ENCODE peak calls at places on chromosomes 12 and 14, in seven cellular contexts. One of them, this sample, is unnamed.

GRCh38 chr12:60259241-60259640 is 663.4 kb downstream of the SLC16A7 start:
- DNase-seq in cardiac muscle cell: no peak
- DNase-seq in thoracic aorta: no peak
- DNase-seq in RWPE2: no peak
- DNase-seq in SJSA1: no peak
- DNase-seq in HFF-Myc: no peak
- DNase-seq in MG63: no peak
- DNase-seq in this sample: no peak

GRCh38 chr14:20714593-20715250 is 26.2 kb downstream of the ANG start:
- DNase-seq in RWPE2: no peak
- DNase-seq in thoracic aorta: peak; percentile 36
- DNase-seq in MG63: peak; percentile 82
- DNase-seq in HFF-Myc: no peak
- DNase-seq in cardiac muscle cell: peak; percentile 91
- DNase-seq in SJSA1: no peak
- DNase-seq in this sample: peak; percentile 57

GRCh38 chr12:22514875-22515274 is 29.5 kb downstream of the C2CD5 start:
- DNase-seq in HFF-Myc: no peak
- DNase-seq in RWPE2: no peak
- DNase-seq in MG63: no peak
- DNase-seq in cardiac muscle cell: no peak
- DNase-seq in thoracic aorta: no peak
- DNase-seq in SJSA1: no peak
- DNase-seq in this sample: no peak

GRCh38 chr12:123033392-123034021 is 53.0 kb downstream of the ARL6IP4 start:
- DNase-seq in HFF-Myc: no peak
- DNase-seq in thoracic aorta: no peak
- DNase-seq in MG63: no peak
- DNase-seq in RWPE2: no peak
- DNase-seq in cardiac muscle cell: no peak
- DNase-seq in SJSA1: no peak
- DNase-seq in this sample: no peak

GRCh38 chr12:11795910-11796459 is 146.5 kb downstream of the ETV6 start:
- DNase-seq in SJSA1: no peak
- DNase-seq in MG63: peak; percentile 20
- DNase-seq in cardiac muscle cell: peak; percentile 74
- DNase-seq in HFF-Myc: peak; percentile 38
- DNase-seq in thoracic aorta: no peak
- DNase-seq in RWPE2: no peak
- DNase-seq in this sample: no peak

GRCh38 chr12:95197636-95198035 is 19.6 kb downstream of the FGD6 start:
- DNase-seq in SJSA1: no peak
- DNase-seq in HFF-Myc: no peak
- DNase-seq in RWPE2: no peak
- DNase-seq in MG63: no peak
- DNase-seq in thoracic aorta: no peak
- DNase-seq in cardiac muscle cell: no peak
- DNase-seq in this sample: no peak

GRCh38 chr12:71517145-71517846 is 77.7 kb downstream of the LGR5 start:
- DNase-seq in cardiac muscle cell: no peak
- DNase-seq in thoracic aorta: no peak
- DNase-seq in MG63: no peak
- DNase-seq in RWPE2: no peak
- DNase-seq in SJSA1: no peak
- DNase-seq in HFF-Myc: no peak
- DNase-seq in this sample: no peak

GRCh38 chr12:56630180-56630632 is at the start of gene BAZ2A:
- DNase-seq in HFF-Myc: no peak
- DNase-seq in thoracic aorta: peak; percentile 61
- DNase-seq in SJSA1: peak; percentile 82
- DNase-seq in cardiac muscle cell: peak; percentile 86
- DNase-seq in RWPE2: peak; percentile 90
- DNase-seq in MG63: peak; percentile 90
- DNase-seq in this sample: peak; percentile 90

GRCh38 chr12:8446642-8447547 is 8.9 kb upstream of the CLEC6A start:
- DNase-seq in MG63: no peak
- DNase-seq in RWPE2: no peak
- DNase-seq in thoracic aorta: no peak
- DNase-seq in cardiac muscle cell: no peak
- DNase-seq in SJSA1: no peak
- DNase-seq in HFF-Myc: no peak
- DNase-seq in this sample: no peak

GRCh38 chr14:67729072-67729561 is 27.4 kb downstream of the RDH12 start:
- DNase-seq in thoracic aorta: no peak
- DNase-seq in HFF-Myc: no peak
- DNase-seq in MG63: no peak
- DNase-seq in SJSA1: no peak
- DNase-seq in cardiac muscle cell: peak; percentile 33
- DNase-seq in RWPE2: no peak
- DNase-seq in this sample: no peak

GRCh38 chr14:31294736-31295398 is 87.3 kb upstream of the HECTD1 start:
- DNase-seq in cardiac muscle cell: no peak
- DNase-seq in HFF-Myc: no peak
- DNase-seq in SJSA1: no peak
- DNase-seq in thoracic aorta: no peak
- DNase-seq in MG63: peak; percentile 29
- DNase-seq in RWPE2: no peak
- DNase-seq in this sample: no peak

GRCh38 chr12:55743131-55743921 is 404 bp downstream of the GDF11 start:
- DNase-seq in HFF-Myc: no peak
- DNase-seq in thoracic aorta: no peak
- DNase-seq in SJSA1: peak; percentile 63
- DNase-seq in RWPE2: no peak
- DNase-seq in cardiac muscle cell: peak; percentile 76
- DNase-seq in MG63: peak; percentile 65
- DNase-seq in this sample: peak; percentile 65

GRCh38 chr14:50260511-50260910 is 29.1 kb upstream of the SOS2 start:
- DNase-seq in cardiac muscle cell: peak; percentile 68
- DNase-seq in MG63: peak; percentile 2
- DNase-seq in SJSA1: no peak
- DNase-seq in thoracic aorta: no peak
- DNase-seq in HFF-Myc: peak; percentile 26
- DNase-seq in RWPE2: no peak
- DNase-seq in this sample: no peak

GRCh38 chr14:57245941-57246340 is 22.8 kb downstream of the EXOC5 start:
- DNase-seq in RWPE2: no peak
- DNase-seq in SJSA1: no peak
- DNase-seq in cardiac muscle cell: peak; percentile 12
- DNase-seq in MG63: no peak
- DNase-seq in HFF-Myc: no peak
- DNase-seq in thoracic aorta: no peak
- DNase-seq in this sample: no peak

GRCh38 chr12:69168828-69169227 is 70.5 kb upstream of the CPSF6 start:
- DNase-seq in MG63: no peak
- DNase-seq in HFF-Myc: no peak
- DNase-seq in SJSA1: no peak
- DNase-seq in thoracic aorta: no peak
- DNase-seq in RWPE2: no peak
- DNase-seq in cardiac muscle cell: no peak
- DNase-seq in this sample: no peak

GRCh38 chr12:27187697-27188096 is 56.4 kb upstream of the STK38L start:
- DNase-seq in MG63: no peak
- DNase-seq in SJSA1: no peak
- DNase-seq in HFF-Myc: no peak
- DNase-seq in RWPE2: no peak
- DNase-seq in thoracic aorta: no peak
- DNase-seq in cardiac muscle cell: no peak
- DNase-seq in this sample: no peak

GRCh38 chr14:52692248-52692962 is 3.0 kb downstream of the ERO1A start:
- DNase-seq in SJSA1: no peak
- DNase-seq in HFF-Myc: peak; percentile 31
- DNase-seq in thoracic aorta: no peak
- DNase-seq in cardiac muscle cell: peak; percentile 67
- DNase-seq in RWPE2: no peak
- DNase-seq in MG63: no peak
- DNase-seq in this sample: no peak

DNA sequence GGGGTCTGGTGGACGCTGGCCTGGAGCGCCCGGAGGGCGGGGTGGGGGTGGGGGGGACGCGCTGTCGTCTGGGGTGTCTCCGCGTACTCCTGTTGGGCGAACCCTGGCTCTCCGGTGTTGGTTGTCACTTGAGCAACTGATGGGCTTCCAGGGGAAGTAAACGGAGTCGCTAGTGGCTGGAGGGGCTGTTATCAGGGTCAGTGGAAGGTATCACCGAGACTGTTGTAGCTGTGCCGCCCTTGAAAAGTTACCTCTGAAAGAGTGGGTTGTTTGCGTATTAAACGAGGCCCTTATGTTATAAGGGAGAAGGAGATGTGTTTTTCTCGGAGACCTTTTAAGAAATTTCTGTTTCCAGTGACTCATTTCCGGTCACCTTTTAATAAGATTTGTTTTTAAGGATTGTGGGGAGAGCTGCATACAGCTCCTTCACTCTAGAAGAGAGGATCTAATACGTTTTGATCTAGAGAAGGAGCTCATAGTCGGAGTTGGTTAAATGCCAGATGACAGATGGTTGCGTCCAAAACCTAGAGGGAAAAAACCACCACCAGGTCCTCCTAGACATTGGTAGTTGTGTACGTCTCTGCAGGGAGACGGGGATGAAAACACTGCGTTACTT is 699 bp upstream of the DBX2 start:
- DNase-seq in MG63: no peak
- DNase-seq in cardiac muscle cell: peak; percentile 33
- DNase-seq in RWPE2: no peak
- DNase-seq in HFF-Myc: peak; percentile 16
- DNase-seq in SJSA1: no peak
- DNase-seq in thoracic aorta: no peak
- DNase-seq in this sample: no peak
- H3K4me3 ChIP-seq in MG63: peak overlapping the region; percentile 39
- H3K4me3 ChIP-seq in cardiac muscle cell: peak overlapping the region; percentile 52
- H3K4me3 ChIP-seq in RWPE2: no peak overlapping the region
- H3K4me3 ChIP-seq in HFF-Myc: peak overlapping the region; percentile 23
- H3K4me3 ChIP-seq in SJSA1: peak overlapping the region; percentile 30
- H3K4me3 ChIP-seq in thoracic aorta: peak overlapping the region; percentile 72
- H3K4me3 ChIP-seq in this sample: peak overlapping the region; percentile 50

GRCh38 chr14:72891666-72892102 is 2.2 kb downstream of the DPF3 start:
- DNase-seq in HFF-Myc: no peak
- DNase-seq in cardiac muscle cell: no peak
- DNase-seq in MG63: peak; percentile 29
- DNase-seq in thoracic aorta: no peak
- DNase-seq in SJSA1: no peak
- DNase-seq in RWPE2: no peak
- DNase-seq in this sample: no peak
- H3K4me3 ChIP-seq in HFF-Myc: peak overlapping the region; percentile 84
- H3K4me3 ChIP-seq in cardiac muscle cell: peak overlapping the region; percentile 89
- H3K4me3 ChIP-seq in MG63: peak overlapping the region; percentile 82
- H3K4me3 ChIP-seq in thoracic aorta: peak overlapping the region; percentile 73
- H3K4me3 ChIP-seq in SJSA1: peak overlapping the region; percentile 62
- H3K4me3 ChIP-seq in RWPE2: peak overlapping the region; percentile 55
- H3K4me3 ChIP-seq in this sample: peak overlapping the region; percentile 94

GRCh38 chr12:29781705-29782266 is 2.0 kb downstream of the TMTC1 start:
- DNase-seq in MG63: no peak
- DNase-seq in HFF-Myc: no peak
- DNase-seq in SJSA1: no peak
- DNase-seq in cardiac muscle cell: no peak
- DNase-seq in thoracic aorta: no peak
- DNase-seq in RWPE2: no peak
- DNase-seq in this sample: no peak
- H3K4me3 ChIP-seq in MG63: peak overlapping the region; percentile 61
- H3K4me3 ChIP-seq in HFF-Myc: no peak overlapping the region
- H3K4me3 ChIP-seq in SJSA1: no peak overlapping the region
- H3K4me3 ChIP-seq in cardiac muscle cell: peak overlapping the region; percentile 90
- H3K4me3 ChIP-seq in thoracic aorta: peak overlapping the region; percentile 77
- H3K4me3 ChIP-seq in RWPE2: peak overlapping the region; percentile 56
- H3K4me3 ChIP-seq in this sample: peak overlapping the region; percentile 91

GRCh38 chr14:37114039-37114438 is 58.4 kb downstream of the SLC25A21 start:
- DNase-seq in RWPE2: no peak
- DNase-seq in thoracic aorta: no peak
- DNase-seq in HFF-Myc: no peak
- DNase-seq in cardiac muscle cell: no peak
- DNase-seq in MG63: peak; percentile 2
- DNase-seq in SJSA1: no peak
- DNase-seq in this sample: no peak

GRCh38 chr14:37114559-37114958 is 57.8 kb downstream of the SLC25A21 start:
- DNase-seq in cardiac muscle cell: no peak
- DNase-seq in thoracic aorta: no peak
- DNase-seq in RWPE2: no peak
- DNase-seq in MG63: no peak
- DNase-seq in SJSA1: no peak
- DNase-seq in HFF-Myc: no peak
- DNase-seq in this sample: no peak

GRCh38 chr14:37118673-37119366 is 53.6 kb downstream of the SLC25A21 start:
- DNase-seq in HFF-Myc: no peak
- DNase-seq in RWPE2: no peak
- DNase-seq in thoracic aorta: no peak
- DNase-seq in MG63: no peak
- DNase-seq in SJSA1: no peak
- DNase-seq in cardiac muscle cell: no peak
- DNase-seq in this sample: no peak

GRCh38 chr14:37122288-37122687 is 50.1 kb downstream of the SLC25A21 start:
- DNase-seq in MG63: peak; percentile 3
- DNase-seq in HFF-Myc: no peak
- DNase-seq in SJSA1: peak; percentile 51
- DNase-seq in cardiac muscle cell: no peak
- DNase-seq in RWPE2: no peak
- DNase-seq in thoracic aorta: no peak
- DNase-seq in this sample: no peak

DNA sequence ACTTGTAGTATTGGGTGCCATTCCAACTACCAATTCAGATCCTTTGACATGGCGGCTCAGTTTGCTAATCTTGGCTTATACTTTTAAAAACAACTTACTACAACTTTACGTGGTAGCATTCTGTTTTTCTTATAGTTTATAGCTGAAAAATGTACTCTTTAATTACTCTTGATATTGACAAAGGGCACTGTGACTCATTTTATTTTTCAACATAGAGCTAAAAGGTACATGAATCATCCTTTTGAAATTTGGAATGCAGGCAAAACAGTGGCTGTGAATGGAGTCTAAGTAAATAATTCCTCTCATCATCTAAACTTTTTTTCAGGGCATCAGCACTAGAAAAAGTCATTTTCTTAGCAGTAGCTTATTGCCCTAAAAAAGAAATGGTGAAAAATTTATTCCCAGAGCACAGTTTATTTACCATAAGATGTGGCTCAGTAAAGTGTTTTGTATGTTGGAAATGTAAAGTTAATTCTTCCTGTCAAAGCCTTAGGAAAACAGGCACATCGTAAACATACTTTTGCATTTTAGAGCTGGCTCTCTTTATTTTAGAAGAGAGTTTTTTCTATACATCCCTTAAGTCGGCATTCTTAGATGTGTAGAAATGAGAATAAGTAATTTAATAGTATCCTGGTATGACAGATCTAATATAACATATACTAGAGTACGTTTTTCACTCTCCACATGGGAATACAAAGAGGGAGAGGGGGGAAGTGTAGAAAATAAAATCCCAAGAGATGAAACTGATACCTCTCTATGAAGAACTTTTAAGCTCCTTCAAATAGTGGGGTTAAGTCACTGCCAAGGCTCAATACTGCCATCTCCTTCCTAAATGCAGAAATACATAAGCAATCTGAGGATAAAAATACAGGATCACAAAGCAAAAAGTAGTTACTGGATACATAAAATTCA is 55.2 kb downstream of the SLC25A21 start:
- DNase-seq in HFF-Myc: peak; percentile 36
- DNase-seq in cardiac muscle cell: no peak
- DNase-seq in SJSA1: no peak
- DNase-seq in MG63: no peak
- DNase-seq in RWPE2: no peak
- DNase-seq in thoracic aorta: no peak
- DNase-seq in this sample: no peak
- H3K4me3 ChIP-seq in HFF-Myc: no peak overlapping the region
- H3K4me3 ChIP-seq in cardiac muscle cell: no peak overlapping the region
- H3K4me3 ChIP-seq in SJSA1: no peak overlapping the region
- H3K4me3 ChIP-seq in MG63: no peak overlapping the region
- H3K4me3 ChIP-seq in RWPE2: no peak overlapping the region
- H3K4me3 ChIP-seq in thoracic aorta: no peak overlapping the region
- H3K4me3 ChIP-seq in this sample: no peak overlapping the region

This sample was measured in heart right ventricle.